ENCODE peak calls at places on chromosomes 6 and 20, in four cellular contexts. One of them, this sample, is unnamed.

GRCh38 chr6:14046476-14047068 is 71.0 kb upstream of the CD83 start:
- DNase-seq in HCT116: peak; percentile 51
- DNase-seq in mammary epithelial cell: peak; percentile 39
- DNase-seq in CD4-positive, alpha-beta memory T cell: peak; percentile 37
- DNase-seq in this sample: peak; percentile 63

GRCh38 chr6:392441-393390 is 1.2 kb downstream of the IRF4 start:
- DNase-seq in mammary epithelial cell: no peak
- DNase-seq in CD4-positive, alpha-beta memory T cell: peak; percentile 28
- DNase-seq in HCT116: no peak
- DNase-seq in this sample: peak; percentile 85

GRCh38 chr6:91498576-91498975 is 911.7 kb upstream of the MAP3K7 start:
- DNase-seq in HCT116: no peak
- DNase-seq in CD4-positive, alpha-beta memory T cell: no peak
- DNase-seq in mammary epithelial cell: no peak
- DNase-seq in this sample: no peak

GRCh38 chr6:63598251-63599036 is 26.2 kb downstream of the LOC128125822 start:
- DNase-seq in mammary epithelial cell: peak; percentile 69
- DNase-seq in CD4-positive, alpha-beta memory T cell: peak; percentile 77
- DNase-seq in HCT116: peak; percentile 51
- DNase-seq in this sample: peak; percentile 65

GRCh38 chr20:32527447-32528055 is 57.6 kb downstream of the NOL4L start:
- DNase-seq in CD4-positive, alpha-beta memory T cell: no peak
- DNase-seq in mammary epithelial cell: no peak
- DNase-seq in HCT116: no peak
- DNase-seq in this sample: peak; percentile 73

GRCh38 chr6:96162711-96163120 is 146.9 kb downstream of the FUT9 start:
- DNase-seq in CD4-positive, alpha-beta memory T cell: no peak
- DNase-seq in HCT116: no peak
- DNase-seq in mammary epithelial cell: no peak
- DNase-seq in this sample: peak; percentile 58

GRCh38 chr6:24836116-24836515 is 37.4 kb upstream of the ARMH2 start:
- DNase-seq in HCT116: no peak
- DNase-seq in mammary epithelial cell: no peak
- DNase-seq in CD4-positive, alpha-beta memory T cell: no peak
- DNase-seq in this sample: no peak

GRCh38 chr20:17024513-17025105 is 202.2 kb upstream of the PCSK2 start:
- DNase-seq in mammary epithelial cell: no peak
- DNase-seq in CD4-positive, alpha-beta memory T cell: no peak
- DNase-seq in HCT116: peak; percentile 42
- DNase-seq in this sample: peak; percentile 43

GRCh38 chr6:73511796-73512195 is 9.0 kb downstream of the EEF1A1 start:
- DNase-seq in CD4-positive, alpha-beta memory T cell: no peak
- DNase-seq in HCT116: no peak
- DNase-seq in mammary epithelial cell: no peak
- DNase-seq in this sample: no peak

GRCh38 chr6:32954983-32955802 is 2.3 kb upstream of the HLA-DMA start:
- DNase-seq in CD4-positive, alpha-beta memory T cell: peak; percentile 39
- DNase-seq in mammary epithelial cell: peak; percentile 35
- DNase-seq in HCT116: no peak
- DNase-seq in this sample: peak; percentile 39

GRCh38 chr20:36070451-36070850 is 84.1 kb upstream of the EPB41L1 start:
- DNase-seq in HCT116: no peak
- DNase-seq in mammary epithelial cell: no peak
- DNase-seq in CD4-positive, alpha-beta memory T cell: no peak
- DNase-seq in this sample: peak; percentile 51

GRCh38 chr6:89122625-89123024 is 4.8 kb upstream of the SRSF12 start:
- DNase-seq in mammary epithelial cell: peak; percentile 27
- DNase-seq in CD4-positive, alpha-beta memory T cell: peak; percentile 15
- DNase-seq in HCT116: peak; percentile 21
- DNase-seq in this sample: peak; percentile 55

GRCh38 chr6:112232845-112233256 is 21.5 kb downstream of the LAMA4 start:
- DNase-seq in HCT116: no peak
- DNase-seq in CD4-positive, alpha-beta memory T cell: no peak
- DNase-seq in mammary epithelial cell: no peak
- DNase-seq in this sample: no peak

GRCh38 chr6:165831812-165832470 is 168.9 kb upstream of the PDE10A start:
- DNase-seq in mammary epithelial cell: no peak
- DNase-seq in HCT116: no peak
- DNase-seq in CD4-positive, alpha-beta memory T cell: no peak
- DNase-seq in this sample: no peak

GRCh38 chr20:23655551-23656211 is 17.9 kb upstream of the CST3 start:
- DNase-seq in mammary epithelial cell: no peak
- DNase-seq in HCT116: no peak
- DNase-seq in CD4-positive, alpha-beta memory T cell: no peak
- DNase-seq in this sample: no peak

GRCh38 chr6:158630944-158631616 is 13.5 kb downstream of the DYNLT1 start:
- DNase-seq in mammary epithelial cell: peak; percentile 46
- DNase-seq in CD4-positive, alpha-beta memory T cell: no peak
- DNase-seq in HCT116: no peak
- DNase-seq in this sample: no peak

GRCh38 chr20:36806049-36806448 is 32.5 kb upstream of the DSN1 start:
- DNase-seq in mammary epithelial cell: no peak
- DNase-seq in HCT116: no peak
- DNase-seq in CD4-positive, alpha-beta memory T cell: no peak
- DNase-seq in this sample: no peak

GRCh38 chr6:169158750-169159149 is 94.9 kb downstream of the THBS2 start:
- DNase-seq in HCT116: no peak
- DNase-seq in CD4-positive, alpha-beta memory T cell: no peak
- DNase-seq in mammary epithelial cell: no peak
- DNase-seq in this sample: no peak

GRCh38 chr20:60219984-60220540 is 261.8 kb downstream of the CDH26 start:
- DNase-seq in mammary epithelial cell: no peak
- DNase-seq in HCT116: no peak
- DNase-seq in CD4-positive, alpha-beta memory T cell: no peak
- DNase-seq in this sample: no peak

GRCh38 chr6:78947529-78947928 is 80.2 kb downstream of the IRAK1BP1 start:
- DNase-seq in mammary epithelial cell: no peak
- DNase-seq in HCT116: no peak
- DNase-seq in CD4-positive, alpha-beta memory T cell: no peak
- DNase-seq in this sample: no peak

GRCh38 chr6:160535270-160535669 is 128.8 kb downstream of the LPA start:
- DNase-seq in HCT116: no peak
- DNase-seq in CD4-positive, alpha-beta memory T cell: no peak
- DNase-seq in mammary epithelial cell: no peak
- DNase-seq in this sample: no peak

GRCh38 chr6:107274288-107274687 is 159.0 kb upstream of the BEND3 start:
- DNase-seq in CD4-positive, alpha-beta memory T cell: no peak
- DNase-seq in HCT116: no peak
- DNase-seq in mammary epithelial cell: no peak
- DNase-seq in this sample: no peak

GRCh38 chr6:27241443-27241842 is 6.1 kb upstream of the PRSS16 start:
- DNase-seq in HCT116: no peak
- DNase-seq in CD4-positive, alpha-beta memory T cell: no peak
- DNase-seq in mammary epithelial cell: no peak
- DNase-seq in this sample: no peak

GRCh38 chr6:119110601-119111548 is 32.4 kb upstream of the FAM184A start:
- DNase-seq in CD4-positive, alpha-beta memory T cell: peak; percentile 65
- DNase-seq in mammary epithelial cell: peak; percentile 41
- DNase-seq in HCT116: peak; percentile 44
- DNase-seq in this sample: peak; percentile 32

GRCh38 chr6:36223706-36224105 is 27.2 kb downstream of the BRPF3 start:
- DNase-seq in CD4-positive, alpha-beta memory T cell: no peak
- DNase-seq in mammary epithelial cell: no peak
- DNase-seq in HCT116: no peak
- DNase-seq in this sample: no peak

GRCh38 chr20:21519136-21519584 is 5.3 kb upstream of the NKX2-2 start:
- DNase-seq in HCT116: no peak
- DNase-seq in CD4-positive, alpha-beta memory T cell: no peak
- DNase-seq in mammary epithelial cell: no peak
- DNase-seq in this sample: no peak

GRCh38 chr6:48036316-48036715 is 74.7 kb downstream of the PTCHD4 start:
- DNase-seq in HCT116: no peak
- DNase-seq in mammary epithelial cell: peak; percentile 84
- DNase-seq in CD4-positive, alpha-beta memory T cell: no peak
- DNase-seq in this sample: no peak

GRCh38 chr20:43723194-43723593 is 3.6 kb downstream of the GTSF1L start:
- DNase-seq in HCT116: no peak
- DNase-seq in mammary epithelial cell: no peak
- DNase-seq in CD4-positive, alpha-beta memory T cell: no peak
- DNase-seq in this sample: no peak

GRCh38 chr20:43726333-43726732 is 469 bp downstream of the GTSF1L start:
- DNase-seq in CD4-positive, alpha-beta memory T cell: no peak
- DNase-seq in mammary epithelial cell: no peak
- DNase-seq in HCT116: no peak
- DNase-seq in this sample: no peak

GRCh38 chr20:43723735-43724134 is 3.1 kb downstream of the GTSF1L start:
- DNase-seq in CD4-positive, alpha-beta memory T cell: no peak
- DNase-seq in HCT116: no peak
- DNase-seq in mammary epithelial cell: no peak
- DNase-seq in this sample: no peak

GRCh38 chr20:43725666-43726065 is 1.1 kb downstream of the GTSF1L start:
- DNase-seq in mammary epithelial cell: no peak
- DNase-seq in CD4-positive, alpha-beta memory T cell: no peak
- DNase-seq in HCT116: no peak
- DNase-seq in this sample: no peak

DNA sequence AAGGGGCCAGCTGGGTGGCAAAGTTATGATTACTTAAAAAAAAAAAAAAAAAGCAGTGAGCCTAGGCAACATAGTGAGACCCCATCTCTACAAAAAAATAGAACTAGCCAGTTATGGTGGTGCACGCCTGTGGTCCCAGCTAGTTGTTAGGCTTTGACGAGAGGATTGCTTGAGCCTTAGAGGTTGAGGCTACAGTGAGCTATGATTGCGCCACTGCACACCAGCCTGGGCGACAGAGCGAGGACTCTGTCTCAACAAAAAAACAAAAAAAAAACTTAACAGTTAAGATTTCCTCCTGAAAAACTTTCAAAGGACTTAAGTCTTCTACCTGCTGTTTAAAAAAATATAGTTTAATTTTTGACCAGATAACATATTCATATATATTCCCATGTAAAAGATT is 2.4 kb downstream of the GTSF1L start:
- DNase-seq in HCT116: no peak
- DNase-seq in mammary epithelial cell: no peak
- DNase-seq in CD4-positive, alpha-beta memory T cell: no peak
- DNase-seq in this sample: no peak
- H3K4me3 ChIP-seq in HCT116: no peak overlapping the region
- H3K4me3 ChIP-seq in mammary epithelial cell: no peak overlapping the region
- H3K4me3 ChIP-seq in CD4-positive, alpha-beta memory T cell: no peak overlapping the region
- H3K4me3 ChIP-seq in this sample: no peak overlapping the region

DNA sequence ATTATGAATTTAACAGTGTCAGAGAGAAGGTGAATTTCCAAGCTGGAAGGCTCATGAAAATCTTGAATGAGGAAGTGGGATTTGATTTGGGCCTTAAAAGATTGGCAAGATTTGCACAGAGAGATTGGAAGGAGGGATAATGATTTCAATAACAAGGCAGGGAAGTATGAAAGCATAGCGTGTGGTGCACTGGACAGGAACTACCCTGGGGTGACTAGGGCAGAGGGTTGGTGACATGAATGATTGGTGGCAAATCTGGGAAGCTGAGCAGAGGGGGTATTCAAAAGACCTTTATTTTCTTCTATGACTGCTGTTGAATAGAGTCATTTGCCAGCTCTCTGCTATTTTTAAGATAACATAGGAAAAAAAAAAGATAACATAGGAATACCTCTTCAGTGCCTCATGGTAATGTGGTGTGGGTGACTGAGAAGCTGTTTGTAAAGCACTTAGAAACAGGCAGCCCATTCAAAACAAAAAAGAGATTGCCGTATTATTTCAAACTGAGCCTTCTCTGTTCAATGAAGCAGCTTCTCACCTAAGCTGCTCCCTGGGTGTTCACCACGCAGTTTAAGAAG is 591.5 kb downstream of the PKHD1 start:
- DNase-seq in CD4-positive, alpha-beta memory T cell: no peak
- DNase-seq in mammary epithelial cell: no peak
- DNase-seq in HCT116: no peak
- DNase-seq in this sample: no peak
- H3K27me3 ChIP-seq in CD4-positive, alpha-beta memory T cell: no peaks in the 10 kb centered on the region
- H3K27me3 ChIP-seq in mammary epithelial cell: no peaks in the 10 kb centered on the region
- H3K27me3 ChIP-seq in HCT116: no peaks in the 10 kb centered on the region
- H3K27me3 ChIP-seq in this sample: no peaks in the 10 kb centered on the region

DNA sequence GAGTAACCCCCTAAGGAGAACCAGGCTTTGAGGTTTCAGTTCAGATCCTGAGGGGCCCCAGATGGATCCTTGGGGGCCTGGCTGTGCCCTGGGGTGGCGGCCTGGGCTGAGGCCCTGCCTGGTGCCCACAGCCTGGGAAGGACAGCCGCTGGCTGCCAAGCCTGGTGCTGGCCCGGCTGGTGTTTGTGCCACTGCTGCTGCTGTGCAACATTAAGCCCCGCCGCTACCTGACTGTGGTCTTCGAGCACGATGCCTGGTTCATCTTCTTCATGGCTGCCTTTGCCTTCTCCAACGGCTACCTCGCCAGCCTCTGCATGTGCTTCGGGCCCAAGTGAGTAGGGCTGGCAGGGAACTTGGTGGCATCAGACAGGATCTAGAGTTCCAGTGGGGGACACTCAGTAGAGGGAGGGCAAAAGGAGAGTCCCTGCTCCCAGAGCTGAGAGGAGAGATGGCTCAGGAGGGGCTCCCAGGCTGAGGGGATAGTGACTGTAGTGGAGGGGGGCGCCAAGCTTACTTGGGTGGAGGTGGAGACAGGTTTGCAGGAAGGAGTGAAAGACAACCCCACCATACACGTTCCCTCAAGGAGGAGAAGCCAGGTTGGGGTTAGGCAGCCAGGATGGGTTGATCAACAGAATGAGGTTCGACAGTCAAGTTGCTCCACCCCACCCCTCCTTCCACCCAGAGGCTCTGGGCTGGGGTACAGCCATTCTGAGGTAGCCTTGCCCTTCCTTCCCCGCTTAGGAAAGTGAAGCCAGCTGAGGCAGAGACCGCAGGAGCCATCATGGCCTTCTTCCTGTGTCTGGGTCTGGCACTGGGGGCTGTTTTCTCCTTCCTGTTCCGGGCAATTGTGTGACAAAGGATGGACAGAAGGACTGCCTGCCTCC is 9.5 kb downstream of the SLC29A1 start:
- DNase-seq in HCT116: no peak
- DNase-seq in mammary epithelial cell: no peak
- DNase-seq in CD4-positive, alpha-beta memory T cell: no peak
- DNase-seq in this sample: peak; percentile 36
- H3K36me3 ChIP-seq in HCT116: peaks cover 54% of the 10 kb centered on the region
- H3K36me3 ChIP-seq in mammary epithelial cell: peaks cover 2% of the 10 kb centered on the region
- H3K36me3 ChIP-seq in CD4-positive, alpha-beta memory T cell: no peaks in the 10 kb centered on the region
- H3K36me3 ChIP-seq in this sample: peaks cover 36% of the 10 kb centered on the region

DNA sequence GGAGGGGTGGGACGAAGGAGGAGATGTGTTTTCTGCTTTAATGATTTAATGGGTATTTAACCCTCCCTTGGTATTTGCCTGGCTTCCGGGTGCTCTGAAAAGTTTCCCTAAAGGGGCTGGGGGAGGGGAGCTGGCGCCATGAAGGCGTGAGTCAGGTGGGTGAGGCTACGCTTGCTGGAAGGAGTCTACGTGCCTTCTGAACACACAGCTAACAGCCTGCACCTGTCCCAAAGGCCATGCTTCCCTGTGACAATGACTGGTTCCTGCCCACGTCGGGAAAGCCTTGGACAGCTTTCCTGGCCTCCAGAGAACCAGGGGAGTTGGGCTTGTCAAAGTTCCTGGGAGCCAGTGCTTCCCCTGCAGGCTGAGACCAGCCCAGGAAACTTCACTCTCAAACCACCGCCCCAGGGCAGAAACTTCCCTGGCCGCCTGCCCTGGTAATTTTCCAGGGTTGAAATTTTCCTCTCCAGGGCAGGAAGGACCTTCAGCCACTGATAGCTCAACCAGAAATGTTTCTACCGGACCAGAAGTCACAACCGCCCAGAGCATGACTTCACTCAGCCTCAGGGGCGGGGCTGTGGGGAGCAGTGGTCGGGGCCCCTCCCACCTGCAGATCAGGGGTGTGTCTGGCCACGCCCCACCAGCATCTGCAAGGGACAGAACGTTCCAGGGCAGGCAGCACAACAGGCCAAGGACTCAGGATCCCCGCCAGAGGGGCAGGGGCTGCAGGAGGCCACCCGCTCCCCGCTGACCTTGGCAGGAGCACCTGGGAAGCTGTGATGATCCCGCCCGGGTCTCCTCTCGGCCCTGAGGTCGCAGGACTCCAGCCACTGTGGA is 18.6 kb upstream of the SLCO4A1 start:
- DNase-seq in mammary epithelial cell: peak; percentile 91
- DNase-seq in CD4-positive, alpha-beta memory T cell: peak; percentile 59
- DNase-seq in HCT116: peak; percentile 73
- DNase-seq in this sample: peak; percentile 100
- H3K4me3 ChIP-seq in mammary epithelial cell: no peak overlapping the region
- H3K4me3 ChIP-seq in CD4-positive, alpha-beta memory T cell: no peak overlapping the region
- H3K4me3 ChIP-seq in HCT116: peak overlapping the region; percentile 50
- H3K4me3 ChIP-seq in this sample: no peak overlapping the region

This sample was measured in H7.